ENCODE peak calls at places on chromosome X, in ten cellular contexts. One of them, this sample, is unnamed. For H3K4me1, the result is how much of the 10 kb centered on the place peaks cover.

GRCh38 chrX:115058276-115058675 is 40.9 kb upstream of the IL13RA2 start:
- DNase-seq in adrenal gland: no peak
- DNase-seq in transverse colon: no peak
- DNase-seq in sigmoid colon: peak
- DNase-seq in uterus: peak
- DNase-seq in esophagus squamous epithelium: no peak
- DNase-seq in heart left ventricle: peak
- DNase-seq in prostate gland: peak
- DNase-seq in stomach: no peak
- DNase-seq in Peyer's patch: no peak
- DNase-seq in this sample: no peak

GRCh38 chrX:130916636-130917422 is 13.8 kb upstream of the ENOX2 start:
- DNase-seq in uterus: peak
- DNase-seq in Peyer's patch: peak
- DNase-seq in sigmoid colon: no peak
- DNase-seq in prostate gland: peak
- DNase-seq in transverse colon: peak
- DNase-seq in heart left ventricle: peak
- DNase-seq in adrenal gland: peak
- DNase-seq in esophagus squamous epithelium: no peak
- DNase-seq in stomach: peak
- DNase-seq in this sample: peak

GRCh38 chrX:133005038-133005437 is 46.6 kb upstream of the HS6ST2 start:
- DNase-seq in prostate gland: no peak
- DNase-seq in transverse colon: no peak
- DNase-seq in heart left ventricle: no peak
- DNase-seq in sigmoid colon: no peak
- DNase-seq in adrenal gland: no peak
- DNase-seq in Peyer's patch: no peak
- DNase-seq in esophagus squamous epithelium: no peak
- DNase-seq in stomach: no peak
- DNase-seq in uterus: no peak
- DNase-seq in this sample: no peak

GRCh38 chrX:134373736-134374135 is 86.2 kb upstream of the HPRT1 start:
- DNase-seq in esophagus squamous epithelium: no peak
- DNase-seq in prostate gland: no peak
- DNase-seq in transverse colon: no peak
- DNase-seq in uterus: no peak
- DNase-seq in stomach: no peak
- DNase-seq in sigmoid colon: no peak
- DNase-seq in Peyer's patch: no peak
- DNase-seq in adrenal gland: no peak
- DNase-seq in heart left ventricle: no peak
- DNase-seq in this sample: no peak

GRCh38 chrX:65647801-65648200 is 19.7 kb upstream of the MSN start:
- DNase-seq in heart left ventricle: no peak
- DNase-seq in uterus: no peak
- DNase-seq in prostate gland: no peak
- DNase-seq in esophagus squamous epithelium: no peak
- DNase-seq in stomach: no peak
- DNase-seq in transverse colon: no peak
- DNase-seq in adrenal gland: no peak
- DNase-seq in sigmoid colon: no peak
- DNase-seq in Peyer's patch: no peak
- DNase-seq in this sample: no peak

GRCh38 chrX:149877157-149877556 is 3.8 kb upstream of the MAGEA8 start:
- DNase-seq in Peyer's patch: no peak
- DNase-seq in uterus: no peak
- DNase-seq in esophagus squamous epithelium: no peak
- DNase-seq in heart left ventricle: no peak
- DNase-seq in stomach: no peak
- DNase-seq in sigmoid colon: no peak
- DNase-seq in adrenal gland: no peak
- DNase-seq in transverse colon: no peak
- DNase-seq in prostate gland: no peak
- DNase-seq in this sample: no peak

GRCh38 chrX:45842207-45842900 is 641.7 kb upstream of the DIPK2B start:
- DNase-seq in sigmoid colon: no peak
- DNase-seq in esophagus squamous epithelium: no peak
- DNase-seq in adrenal gland: no peak
- DNase-seq in stomach: no peak
- DNase-seq in Peyer's patch: no peak
- DNase-seq in uterus: no peak
- DNase-seq in heart left ventricle: no peak
- DNase-seq in prostate gland: no peak
- DNase-seq in transverse colon: no peak
- DNase-seq in this sample: no peak

GRCh38 chrX:52574416-52575275 is 57.8 kb upstream of the XAGE1B start:
- DNase-seq in transverse colon: peak
- DNase-seq in uterus: no peak
- DNase-seq in stomach: no peak
- DNase-seq in adrenal gland: peak
- DNase-seq in sigmoid colon: no peak
- DNase-seq in Peyer's patch: peak
- DNase-seq in prostate gland: peak
- DNase-seq in esophagus squamous epithelium: no peak
- DNase-seq in heart left ventricle: no peak
- DNase-seq in this sample: peak

GRCh38 chrX:1239681-1240142 is 27.3 kb upstream of the CRLF2 start:
- DNase-seq in adrenal gland: peak
- DNase-seq in transverse colon: peak
- DNase-seq in uterus: peak
- DNase-seq in stomach: peak
- DNase-seq in sigmoid colon: peak
- DNase-seq in Peyer's patch: peak
- DNase-seq in prostate gland: peak
- DNase-seq in esophagus squamous epithelium: peak
- DNase-seq in heart left ventricle: peak
- DNase-seq in this sample: peak

GRCh38 chrX:103607385-103608304 is at the start of gene TCEAL3:
- DNase-seq in Peyer's patch: peak
- DNase-seq in uterus: peak
- DNase-seq in adrenal gland: peak
- DNase-seq in sigmoid colon: peak
- DNase-seq in stomach: peak
- DNase-seq in prostate gland: peak
- DNase-seq in heart left ventricle: peak
- DNase-seq in transverse colon: peak
- DNase-seq in esophagus squamous epithelium: peak
- DNase-seq in this sample: peak

GRCh38 chrX:145817299-145817665 is 347 bp upstream of the SLITRK2 start:
- DNase-seq in stomach: no peak
- DNase-seq in uterus: no peak
- DNase-seq in transverse colon: no peak
- DNase-seq in esophagus squamous epithelium: no peak
- DNase-seq in heart left ventricle: no peak
- DNase-seq in Peyer's patch: no peak
- DNase-seq in sigmoid colon: no peak
- DNase-seq in adrenal gland: no peak
- DNase-seq in prostate gland: no peak
- DNase-seq in this sample: no peak

GRCh38 chrX:100083146-100083715 is 326.8 kb downstream of the PCDH19 start:
- DNase-seq in prostate gland: no peak
- DNase-seq in sigmoid colon: no peak
- DNase-seq in heart left ventricle: no peak
- DNase-seq in uterus: no peak
- DNase-seq in Peyer's patch: no peak
- DNase-seq in adrenal gland: no peak
- DNase-seq in transverse colon: no peak
- DNase-seq in esophagus squamous epithelium: no peak
- DNase-seq in stomach: no peak
- DNase-seq in this sample: no peak

GRCh38 chrX:118181030-118181429 is 64.4 kb upstream of the KLHL13 start:
- DNase-seq in adrenal gland: peak
- DNase-seq in heart left ventricle: no peak
- DNase-seq in uterus: no peak
- DNase-seq in esophagus squamous epithelium: no peak
- DNase-seq in transverse colon: no peak
- DNase-seq in Peyer's patch: no peak
- DNase-seq in prostate gland: no peak
- DNase-seq in sigmoid colon: no peak
- DNase-seq in stomach: no peak
- DNase-seq in this sample: no peak

GRCh38 chrX:112714357-112714918 is 34.7 kb upstream of the LHFPL1 start:
- DNase-seq in stomach: no peak
- DNase-seq in esophagus squamous epithelium: no peak
- DNase-seq in sigmoid colon: no peak
- DNase-seq in transverse colon: no peak
- DNase-seq in adrenal gland: no peak
- DNase-seq in uterus: no peak
- DNase-seq in Peyer's patch: no peak
- DNase-seq in heart left ventricle: no peak
- DNase-seq in prostate gland: no peak
- DNase-seq in this sample: no peak

GRCh38 chrX:23953908-23954269 is 46.1 kb downstream of the CXorf58 start:
- DNase-seq in heart left ventricle: no peak
- DNase-seq in prostate gland: no peak
- DNase-seq in Peyer's patch: no peak
- DNase-seq in adrenal gland: no peak
- DNase-seq in stomach: no peak
- DNase-seq in esophagus squamous epithelium: no peak
- DNase-seq in uterus: no peak
- DNase-seq in sigmoid colon: no peak
- DNase-seq in transverse colon: no peak
- DNase-seq in this sample: no peak

GRCh38 chrX:30373951-30374350 is 64.8 kb upstream of the NR0B1 start:
- DNase-seq in heart left ventricle: no peak
- DNase-seq in sigmoid colon: no peak
- DNase-seq in stomach: no peak
- DNase-seq in prostate gland: no peak
- DNase-seq in esophagus squamous epithelium: no peak
- DNase-seq in uterus: no peak
- DNase-seq in transverse colon: no peak
- DNase-seq in Peyer's patch: no peak
- DNase-seq in adrenal gland: no peak
- DNase-seq in this sample: no peak

GRCh38 chrX:128619490-128619889 is 567.3 kb upstream of the ACTRT1 start:
- DNase-seq in esophagus squamous epithelium: no peak
- DNase-seq in adrenal gland: no peak
- DNase-seq in heart left ventricle: no peak
- DNase-seq in sigmoid colon: no peak
- DNase-seq in Peyer's patch: no peak
- DNase-seq in stomach: no peak
- DNase-seq in prostate gland: no peak
- DNase-seq in uterus: no peak
- DNase-seq in transverse colon: no peak
- DNase-seq in this sample: no peak
- H3K4me1 ChIP-seq in esophagus squamous epithelium: under half
- H3K4me1 ChIP-seq in adrenal gland: under half
- H3K4me1 ChIP-seq in heart left ventricle: under half
- H3K4me1 ChIP-seq in sigmoid colon: under half
- H3K4me1 ChIP-seq in Peyer's patch: under half
- H3K4me1 ChIP-seq in stomach: under half
- H3K4me1 ChIP-seq in prostate gland: under half
- H3K4me1 ChIP-seq in uterus: under half
- H3K4me1 ChIP-seq in transverse colon: under half
- H3K4me1 ChIP-seq in this sample: under half

GRCh38 chrX:77162777-77163176 is 284.4 kb upstream of the FGF16 start:
- DNase-seq in adrenal gland: no peak
- DNase-seq in transverse colon: no peak
- DNase-seq in esophagus squamous epithelium: no peak
- DNase-seq in stomach: no peak
- DNase-seq in sigmoid colon: no peak
- DNase-seq in uterus: no peak
- DNase-seq in heart left ventricle: no peak
- DNase-seq in prostate gland: no peak
- DNase-seq in Peyer's patch: no peak
- DNase-seq in this sample: no peak

GRCh38 chrX:77167993-77168392 is 279.2 kb upstream of the FGF16 start:
- DNase-seq in adrenal gland: peak
- DNase-seq in Peyer's patch: no peak
- DNase-seq in uterus: no peak
- DNase-seq in esophagus squamous epithelium: no peak
- DNase-seq in prostate gland: no peak
- DNase-seq in heart left ventricle: no peak
- DNase-seq in sigmoid colon: no peak
- DNase-seq in stomach: no peak
- DNase-seq in transverse colon: no peak
- DNase-seq in this sample: no peak
- TF ChIP-seq CTCF in adrenal gland: no peak
- TF ChIP-seq CTCF in Peyer's patch: no peak
- TF ChIP-seq CTCF in uterus: no peak
- TF ChIP-seq CTCF in esophagus squamous epithelium: no peak
- TF ChIP-seq CTCF in prostate gland: no peak
- TF ChIP-seq CTCF in heart left ventricle: no peak
- TF ChIP-seq CTCF in sigmoid colon: no peak
- TF ChIP-seq CTCF in stomach: no peak
- TF ChIP-seq CTCF in transverse colon: no peak
- TF ChIP-seq CTCF in this sample: no peak

DNA sequence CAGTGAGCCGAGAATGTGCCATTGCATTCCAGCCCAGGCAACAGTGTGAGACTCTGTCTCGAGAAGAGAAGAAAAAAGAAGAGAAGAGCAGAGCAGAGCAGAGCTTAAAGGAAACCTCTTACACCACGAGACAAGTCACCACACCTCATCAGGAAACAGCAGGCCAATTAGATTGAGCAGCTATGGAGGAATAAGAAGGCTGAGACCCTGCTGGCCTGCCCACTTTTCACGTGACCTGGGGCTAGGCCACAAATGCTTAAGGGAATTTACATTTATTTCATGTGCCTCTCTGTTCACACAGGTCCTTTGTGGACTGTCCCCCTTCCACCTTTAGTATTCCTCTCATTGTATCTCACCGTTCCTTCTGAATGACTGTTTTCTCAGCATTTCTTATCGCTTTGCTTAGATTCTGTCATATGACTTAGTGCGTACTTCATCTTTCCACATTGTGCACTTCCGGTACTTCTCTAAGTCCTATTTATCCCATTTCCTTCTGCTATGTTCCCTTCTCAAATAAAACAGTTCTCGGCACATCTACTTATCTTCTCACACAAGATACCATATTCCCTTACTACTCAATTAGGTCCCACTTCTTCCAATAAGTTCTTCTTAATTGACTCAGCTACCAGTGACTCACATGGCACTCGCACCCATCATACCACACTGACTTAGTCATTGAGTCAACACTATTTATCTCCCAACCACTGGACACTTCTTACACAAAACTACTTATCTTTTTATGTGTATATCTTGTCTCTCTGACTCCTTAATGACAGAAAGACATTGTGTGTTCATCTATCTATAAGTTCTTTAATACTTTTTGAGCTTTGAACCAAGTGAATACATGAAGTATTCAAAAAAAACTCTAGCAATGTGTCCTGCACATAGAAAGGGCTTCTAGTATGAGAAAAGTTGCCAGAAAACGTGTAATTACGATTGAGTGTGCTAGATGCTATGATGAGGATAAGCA is 11.0 kb downstream of the CUL4B start:
- DNase-seq in stomach: no peak
- DNase-seq in adrenal gland: peak
- DNase-seq in transverse colon: no peak
- DNase-seq in heart left ventricle: no peak
- DNase-seq in prostate gland: no peak
- DNase-seq in sigmoid colon: no peak
- DNase-seq in Peyer's patch: no peak
- DNase-seq in uterus: no peak
- DNase-seq in esophagus squamous epithelium: no peak
- DNase-seq in this sample: no peak
- TF ChIP-seq POLR2A in stomach: no peak
- TF ChIP-seq POLR2A in adrenal gland: no peak
- TF ChIP-seq POLR2A in transverse colon: no peak
- TF ChIP-seq POLR2A in heart left ventricle: no peak
- TF ChIP-seq POLR2A in prostate gland: no peak
- TF ChIP-seq POLR2A in sigmoid colon: no peak
- TF ChIP-seq POLR2A in Peyer's patch: no peak
- TF ChIP-seq POLR2A in uterus: no peak
- TF ChIP-seq POLR2A in esophagus squamous epithelium: no peak
- TF ChIP-seq POLR2A in this sample: no peak

GRCh38 chrX:148271263-148271662 is 229.2 kb upstream of the AFF2 start:
- DNase-seq in uterus: no peak
- DNase-seq in Peyer's patch: no peak
- DNase-seq in heart left ventricle: no peak
- DNase-seq in sigmoid colon: no peak
- DNase-seq in transverse colon: no peak
- DNase-seq in adrenal gland: no peak
- DNase-seq in prostate gland: no peak
- DNase-seq in stomach: no peak
- DNase-seq in esophagus squamous epithelium: no peak
- DNase-seq in this sample: no peak
- H3K4me1 ChIP-seq in uterus: under half
- H3K4me1 ChIP-seq in Peyer's patch: under half
- H3K4me1 ChIP-seq in heart left ventricle: under half
- H3K4me1 ChIP-seq in sigmoid colon: under half
- H3K4me1 ChIP-seq in transverse colon: under half
- H3K4me1 ChIP-seq in adrenal gland: under half
- H3K4me1 ChIP-seq in prostate gland: under half
- H3K4me1 ChIP-seq in stomach: under half
- H3K4me1 ChIP-seq in esophagus squamous epithelium: under half
- H3K4me1 ChIP-seq in this sample: under half